ENCODE peak calls at places on chromosomes 3 and 15, in ten cellular contexts. Z is MM.1S, Q is Peyer's patch, N is HL-60, R is tibial nerve, J is tibial artery, E is HCT116, L is heart left ventricle, Y is cardiac muscle cell, X is A549. B is an unnamed sample.

GRCh38 chr15:45548753-45549520 is 26.4 kb upstream of the SLC30A4 start:
- DNase-seq in Z (peak; percentile 87), Q (no peak), N (no peak), R (no peak), J (no peak), E (no peak), L (no peak), Y (no peak), X (no peak), B (no peak)

GRCh38 chr3:21326704-21327103 is 424.3 kb downstream of the ZNF385D start:
- DNase-seq in Z (no peak), Q (no peak), N (no peak), R (no peak), J (no peak), E (no peak), L (no peak), Y (no peak), X (no peak), B (no peak)

GRCh38 chr15:72237286-72238224 is 6.6 kb upstream of the PKM start:
- DNase-seq in Z (peak; percentile 52), Q (no peak), N (peak; percentile 94), R (peak; percentile 84), J (peak; percentile 89), E (peak; percentile 92), L (peak; percentile 71), Y (no peak), X (peak; percentile 97), B (no peak)

GRCh38 chr3:58874248-58874741 is 175.5 kb downstream of the CFAP20DC start:
- DNase-seq in Z (no peak), Q (no peak), N (no peak), R (no peak), J (no peak), E (peak; percentile 18), L (no peak), Y (no peak), X (no peak), B (no peak)

GRCh38 chr3:127889976-127890650 is 24.9 kb upstream of the KBTBD12 start:
- DNase-seq in Z (no peak), Q (no peak), N (no peak), R (no peak), J (no peak), E (no peak), L (no peak), Y (no peak), X (no peak), B (no peak)

GRCh38 chr15:98321916-98322315 is 326.4 kb upstream of the IGF1R start:
- DNase-seq in Z (no peak), Q (no peak), N (no peak), R (peak; percentile 12), J (no peak), E (no peak), L (no peak), Y (no peak), X (no peak), B (no peak)

GRCh38 chr3:119301662-119302061 is 7.5 kb downstream of the ARHGAP31 start:
- DNase-seq in Z (no peak), Q (peak; percentile 44), N (peak; percentile 45), R (peak; percentile 4), J (no peak), E (no peak), L (no peak), Y (no peak), X (no peak), B (no peak)

GRCh38 chr3:187794731-187795130 is 49.5 kb upstream of the BCL6 start:
- DNase-seq in Z (no peak), Q (no peak), N (no peak), R (no peak), J (no peak), E (no peak), L (no peak), Y (no peak), X (no peak), B (no peak)

GRCh38 chr3:123158330-123158729 is 43.4 kb upstream of the SEC22A start:
- DNase-seq in Z (no peak), Q (no peak), N (no peak), R (no peak), J (no peak), E (no peak), L (no peak), Y (no peak), X (no peak), B (no peak)

GRCh38 chr3:59535791-59536221 is 486.0 kb upstream of the CFAP20DC start:
- DNase-seq in Z (no peak), Q (no peak), N (no peak), R (no peak), J (no peak), E (no peak), L (no peak), Y (no peak), X (no peak), B (no peak)

GRCh38 chr15:60507596-60508424 is 28.9 kb upstream of the ICE2 start:
- DNase-seq in Z (peak; percentile 82), Q (peak; percentile 33), N (peak; percentile 24), R (peak; percentile 64), J (no peak), E (peak; percentile 54), L (no peak), Y (peak; percentile 52), X (peak; percentile 75), B (no peak)

GRCh38 chr15:60408438-60409105 is 10.8 kb upstream of the ANXA2 start:
- DNase-seq in Z (peak; percentile 35), Q (no peak), N (peak; percentile 65), R (no peak), J (no peak), E (no peak), L (no peak), Y (no peak), X (peak; percentile 86), B (no peak)

GRCh38 chr3:47799733-47800132 is 3.2 kb upstream of the DHX30 start:
- DNase-seq in Z (peak; percentile 14), Q (no peak), N (no peak), R (no peak), J (no peak), E (no peak), L (no peak), Y (no peak), X (no peak), B (no peak)

GRCh38 chr3:19901337-19901736 is 32.7 kb downstream of the EFHB start:
- DNase-seq in Z (no peak), Q (no peak), N (peak; percentile 37), R (no peak), J (no peak), E (no peak), L (no peak), Y (no peak), X (no peak), B (no peak)
- H3K4me3 ChIP-seq in Z (no peak overlapping the region), Q (no peak overlapping the region), N (no peak overlapping the region), R (no peak overlapping the region), J (no peak overlapping the region), E (no peak overlapping the region), L (no peak overlapping the region), Y (no peak overlapping the region), X (no peak overlapping the region), B (no peak overlapping the region)

GRCh38 chr3:41933154-41933676 is 28.7 kb downstream of the ULK4 start:
- DNase-seq in Z (no peak), Q (no peak), N (no peak), R (no peak), J (no peak), E (no peak), L (no peak), Y (no peak), X (no peak), B (no peak)
- H3K27ac ChIP-seq in Z (no peak overlapping the region), Q (peak overlapping the region; percentile 33), N (no peak overlapping the region), R (no peak overlapping the region), J (no peak overlapping the region), E (no peak overlapping the region), L (peak overlapping the region; percentile 64), Y (no peak overlapping the region), X (no peak overlapping the region), B (peak overlapping the region; percentile 13)

GRCh38 chr3:50411229-50411628 is 51.9 kb upstream of the TMEM115 start:
- DNase-seq in Z (no peak), Q (no peak), N (no peak), R (no peak), J (no peak), E (no peak), L (no peak), Y (no peak), X (no peak), B (no peak)

GRCh38 chr3:50406487-50406886 is 47.2 kb upstream of the TMEM115 start:
- DNase-seq in Z (no peak), Q (no peak), N (no peak), R (no peak), J (no peak), E (no peak), L (no peak), Y (no peak), X (no peak), B (no peak)

GRCh38 chr3:50410593-50411139 is 51.3 kb upstream of the TMEM115 start:
- DNase-seq in Z (no peak), Q (no peak), N (no peak), R (no peak), J (no peak), E (no peak), L (no peak), Y (no peak), X (no peak), B (no peak)

GRCh38 chr3:50410185-50410584 is 50.9 kb upstream of the TMEM115 start:
- DNase-seq in Z (no peak), Q (no peak), N (no peak), R (no peak), J (no peak), E (no peak), L (no peak), Y (no peak), X (no peak), B (no peak)

DNA sequence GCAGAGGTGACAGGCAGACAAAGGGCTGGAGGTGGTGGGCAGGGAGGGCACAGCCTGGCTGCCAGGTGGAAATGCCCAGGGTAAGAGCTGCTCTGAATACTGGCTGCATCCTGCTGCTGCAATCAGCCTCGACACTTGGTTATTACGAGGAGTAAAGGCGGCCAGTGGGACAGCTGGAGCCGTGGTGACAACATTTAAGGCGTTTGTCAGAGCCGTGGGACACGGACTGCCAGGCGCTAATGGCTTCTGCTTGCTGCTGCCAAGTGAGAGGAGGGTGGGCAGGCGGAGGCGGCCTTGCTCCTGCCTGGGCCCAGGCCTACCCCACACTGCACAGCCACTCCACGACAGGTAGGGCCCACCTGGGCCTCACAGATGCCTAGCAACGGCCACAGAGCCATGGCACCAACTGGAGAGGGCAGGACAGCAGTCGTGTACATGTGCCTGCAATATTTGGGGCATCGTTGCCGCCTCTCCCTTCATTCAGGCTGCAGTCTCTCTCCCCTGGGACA is 49.2 kb upstream of the TMEM115 start:
- DNase-seq in Z (no peak), Q (no peak), N (no peak), R (no peak), J (no peak), E (no peak), L (no peak), Y (no peak), X (no peak), B (no peak)
- TF ChIP-seq CTCF in Z (no peak), Q (no peak), N (no peak), R (no peak), J (no peak), E (no peak), L (no peak), Y (no peak), X (no peak), B (no peak)

DNA sequence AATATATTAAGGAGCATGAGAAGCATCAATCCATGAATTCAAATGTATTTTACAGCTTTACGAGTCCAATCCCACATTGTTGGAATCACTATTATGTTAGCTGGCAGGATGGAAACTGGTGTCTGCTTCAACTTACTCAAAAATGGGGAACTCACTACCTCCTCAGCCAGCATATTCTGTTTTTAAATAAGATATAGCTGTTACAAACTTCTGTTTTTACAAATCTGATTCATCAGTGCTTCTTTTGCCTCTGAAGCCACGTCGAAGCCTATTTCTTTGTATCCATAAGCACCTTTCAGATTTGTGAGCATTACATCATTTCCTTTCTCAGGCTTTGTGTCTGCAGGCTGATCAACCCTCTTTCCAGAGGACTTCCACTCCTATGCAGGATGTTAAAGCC is 105.9 kb downstream of the TPRG1 start:
- DNase-seq in Z (no peak), Q (no peak), N (peak; percentile 27), R (no peak), J (no peak), E (no peak), L (no peak), Y (no peak), X (no peak), B (no peak)
- H3K4me3 ChIP-seq in Z (no peak overlapping the region), Q (no peak overlapping the region), N (no peak overlapping the region), R (no peak overlapping the region), J (no peak overlapping the region), E (no peak overlapping the region), L (no peak overlapping the region), Y (no peak overlapping the region), X (no peak overlapping the region), B (no peak overlapping the region)